ENCODE peak calls at places on chromosome 7, in nine cellular contexts. N is retinal pigment epithelial cell; J is WTC11; X is kidney tubule cell; S is stimulated activated CD4-positive, alpha-beta T cell treated with anti-CD3 and anti-CD28 coated beads, Interleukin-15, amount 100 ng/mL, for 1 hour; U is T-helper 9 cell; A is posterior cingulate gyrus; T is dorsolateral prefrontal cortex; Y is memory B cell. P is an unnamed sample.

GRCh38 chr7:106071356-106071998 is 40.6 kb downstream of the SYPL1 start:
- DNase-seq in Y (peak), N (no peak), T (no peak), X (peak), U (peak), A (no peak), J (no peak), S (no peak), P (peak)

GRCh38 chr7:27151341-27151944 is 940 bp downstream of the HOXA3 start:
- DNase-seq in X (no peak), U (no peak), T (no peak), A (no peak), J (no peak), Y (no peak), S (no peak), N (no peak), P (no peak)

GRCh38 chr7:107815254-107815882 is 12.3 kb upstream of the SLC26A3 start:
- DNase-seq in X (no peak), U (no peak), J (no peak), S (no peak), N (no peak), T (no peak), Y (no peak), A (no peak), P (no peak)

GRCh38 chr7:132791036-132791435 is 214.8 kb upstream of the PLXNA4 start:
- DNase-seq in J (no peak), Y (no peak), A (no peak), T (no peak), S (no peak), X (no peak), N (no peak), U (no peak), P (no peak)

GRCh38 chr7:157373493-157373892 is 36.7 kb downstream of the DNAJB6 start:
- DNase-seq in A (no peak), Y (no peak), J (no peak), X (no peak), N (no peak), S (no peak), T (no peak), U (no peak), P (no peak)

GRCh38 chr7:102873470-102874165 is 39.2 kb upstream of the LRRC17 start:
- DNase-seq in U (no peak), A (no peak), X (peak), J (no peak), T (no peak), Y (no peak), S (no peak), N (no peak), P (no peak)

GRCh38 chr7:31860925-31861324 is 173.9 kb downstream of the PPP1R17 start:
- DNase-seq in N (no peak), S (no peak), Y (no peak), T (no peak), X (peak), A (no peak), J (no peak), U (no peak), P (no peak)

GRCh38 chr7:17773289-17773626 is 167.0 kb downstream of the SNX13 start:
- DNase-seq in U (no peak), Y (no peak), S (no peak), X (peak), J (no peak), T (no peak), A (no peak), N (peak), P (no peak)